ENCODE peak calls at places on chromosomes 6 and 20, in six cellular contexts. G is right cardiac atrium, U is right lobe of liver, J is progenitor cell of endocrine pancreas, S is iris pigment epithelial cell, M is heart right ventricle. O is an unnamed sample.

GRCh38 chr20:25867776-25868649 is 171.4 kb upstream of the ZNF337 start:
- DNase-seq in G (peak; percentile 86), U (peak; percentile 68), J (no peak), S (peak; percentile 60), M (peak; percentile 83), O (no peak)

GRCh38 chr6:126112171-126112632 is 125.9 kb downstream of the TRMT11 start:
- DNase-seq in G (no peak), U (no peak), J (no peak), S (peak; percentile 36), M (no peak), O (no peak)

GRCh38 chr20:39885975-39886649 is 802.9 kb downstream of the MAFB start:
- DNase-seq in G (peak; percentile 73), U (peak; percentile 64), J (no peak), S (peak; percentile 67), M (peak; percentile 69), O (peak; percentile 47)

GRCh38 chr20:59526242-59527225 is 77.8 kb upstream of the PHACTR3 start:
- DNase-seq in G (no peak), U (no peak), J (no peak), S (peak; percentile 8), M (no peak), O (no peak)

GRCh38 chr20:44736170-44737021 is 9.3 kb upstream of the KCNK15 start:
- DNase-seq in G (peak; percentile 62), U (peak; percentile 79), J (no peak), S (peak; percentile 94), M (peak; percentile 75), O (no peak)

GRCh38 chr6:146950351-146950835 is 253.8 kb upstream of the STXBP5 start:
- DNase-seq in G (no peak), U (no peak), J (no peak), S (peak; percentile 46), M (no peak), O (no peak)

GRCh38 chr20:3407426-3408250 is at the start of gene DNAAF9:
- DNase-seq in G (peak; percentile 75), U (peak; percentile 85), J (peak; percentile 69), S (peak; percentile 78), M (peak; percentile 80), O (peak; percentile 90)

GRCh38 chr6:110398778-110399177 is 16.6 kb downstream of the DDO start:
- DNase-seq in G (no peak), U (no peak), J (no peak), S (peak; percentile 60), M (no peak), O (peak; percentile 45)

GRCh38 chr20:39623584-39624234 is 661.6 kb downstream of the DHX35 start:
- DNase-seq in G (no peak), U (no peak), J (no peak), S (peak; percentile 5), M (no peak), O (no peak)

GRCh38 chr6:132053523-132053922 is 102.4 kb upstream of the CCN2 start:
- DNase-seq in G (no peak), U (no peak), J (no peak), S (peak; percentile 85), M (no peak), O (no peak)

GRCh38 chr20:11777861-11778570 is 139.7 kb upstream of the BTBD3 start:
- DNase-seq in G (no peak), U (no peak), J (no peak), S (peak; percentile 83), M (no peak), O (no peak)

GRCh38 chr6:69827491-69827890 is 30.7 kb upstream of the LMBRD1 start:
- DNase-seq in G (no peak), U (no peak), J (no peak), S (peak; percentile 64), M (no peak), O (no peak)

GRCh38 chr6:1316482-1317220 is 4.8 kb downstream of the FOXQ1 start:
- DNase-seq in G (no peak), U (no peak), J (peak; percentile 50), S (peak; percentile 22), M (no peak), O (no peak)

GRCh38 chr6:105210932-105211531 is 31.2 kb upstream of the POPDC3 start:
- DNase-seq in G (no peak), U (no peak), J (no peak), S (no peak), M (no peak), O (no peak)

GRCh38 chr6:64170326-64170725 is 534.7 kb downstream of the PHF3 start:
- DNase-seq in G (no peak), U (no peak), J (no peak), S (no peak), M (no peak), O (no peak)

GRCh38 chr6:51792273-51793030 is 295.0 kb downstream of the PKHD1 start:
- DNase-seq in G (no peak), U (no peak), J (no peak), S (no peak), M (no peak), O (no peak)

GRCh38 chr20:50517817-50518154 is 7.6 kb downstream of the PTPN1 start:
- DNase-seq in G (no peak), U (no peak), J (no peak), S (no peak), M (no peak), O (no peak)

GRCh38 chr6:32188381-32189081 is 1.5 kb downstream of the PBX2 start:
- DNase-seq in G (no peak), U (no peak), J (no peak), S (peak; percentile 49), M (no peak), O (no peak)

GRCh38 chr20:8215516-8215915 is 83.5 kb downstream of the PLCB1 start:
- DNase-seq in G (no peak), U (no peak), J (no peak), S (peak; percentile 90), M (peak; percentile 11), O (no peak)

GRCh38 chr6:126701799-126702198 is 361.9 kb downstream of the CENPW start:
- DNase-seq in G (no peak), U (no peak), J (no peak), S (peak; percentile 4), M (no peak), O (no peak)

GRCh38 chr6:118586741-118587485 is 38.8 kb downstream of the PLN start:
- DNase-seq in G (no peak), U (no peak), J (no peak), S (no peak), M (no peak), O (no peak)